ENCODE peak calls at places on chromosomes 12 and 14, in four cellular contexts. S is stomach, M is right lobe of liver, W is spleen. D is an unnamed sample.

GRCh38 chr12:30847259-30847658 is 79.3 kb upstream of the TSPAN11 start:
- DNase-seq in M (no peak), W (no peak), S (no peak), D (no peak)

GRCh38 chr12:48074266-48074665 is 31.6 kb downstream of the SENP1 start:
- DNase-seq in W (no peak), M (no peak), S (no peak), D (no peak)

GRCh38 chr14:69038449-69039286 is 59.6 kb upstream of the ACTN1 start:
- DNase-seq in S (no peak), M (no peak), W (no peak), D (no peak)

GRCh38 chr12:38123566-38124246 is 192.9 kb upstream of the ALG10B start:
- DNase-seq in M (no peak), S (no peak), W (no peak), D (no peak)

GRCh38 chr12:50313256-50313931 is 30.1 kb upstream of the LIMA1 start:
- DNase-seq in W (no peak), M (no peak), S (no peak), D (no peak)

GRCh38 chr14:76490735-76491134 is 114.8 kb downstream of the ESRRB start:
- DNase-seq in S (no peak), M (no peak), W (no peak), D (no peak)

GRCh38 chr14:78022059-78022458 is 148.1 kb upstream of the NRXN3 start:
- DNase-seq in W (no peak), S (peak; percentile 67), M (peak; percentile 45), D (peak; percentile 39)

GRCh38 chr12:58727526-58727925 is 192.8 kb downstream of the LRIG3 start:
- DNase-seq in M (no peak), W (no peak), S (no peak), D (no peak)

GRCh38 chr14:97138801-97139200 is 341.6 kb downstream of the VRK1 start:
- DNase-seq in S (no peak), W (no peak), M (no peak), D (no peak)

GRCh38 chr14:39398382-39398781 is 33.9 kb downstream of the FBXO33 start:
- DNase-seq in M (no peak), S (no peak), W (no peak), D (no peak)

GRCh38 chr14:105064721-105065143 is 498 bp downstream of the GPR132 start:
- DNase-seq in W (peak; percentile 92), M (peak; percentile 50), S (no peak), D (peak; percentile 51)

GRCh38 chr14:61719344-61720301 is 24.3 kb downstream of the HIF1A start:
- DNase-seq in W (no peak), M (no peak), S (no peak), D (no peak)

GRCh38 chr14:80455031-80455430 is 243.7 kb upstream of the DIO2 start:
- DNase-seq in M (no peak), S (no peak), W (no peak), D (no peak)

GRCh38 chr12:95990136-95990535 is 6.0 kb downstream of the HAL start:
- DNase-seq in M (no peak), W (no peak), S (no peak), D (no peak)

GRCh38 chr14:95313707-95314106 is 6.0 kb downstream of the CLMN start:
- DNase-seq in W (no peak), M (peak; percentile 82), S (peak; percentile 61), D (peak; percentile 49)

GRCh38 chr14:105913221-105913620 is 386.8 kb downstream of the TMEM121 start:
- DNase-seq in W (peak; percentile 63), M (no peak), S (no peak), D (no peak)

GRCh38 chr12:122040579-122041386 is 19.1 kb downstream of the BCL7A start:
- DNase-seq in W (no peak), M (no peak), S (peak; percentile 52), D (no peak)

GRCh38 chr12:685388-685787 is 22.1 kb upstream of the NINJ2 start:
- DNase-seq in M (no peak), W (peak; percentile 85), S (no peak), D (no peak)

GRCh38 chr12:1130571-1130970 is 139.5 kb downstream of the ERC1 start:
- DNase-seq in W (no peak), S (no peak), M (no peak), D (no peak)

GRCh38 chr12:6020930-6021329 is 75.9 kb upstream of the ANO2 start:
- DNase-seq in W (no peak), S (no peak), M (no peak), D (no peak)

GRCh38 chr12:104656383-104656782 is 199.6 kb downstream of the CHST11 start:
- DNase-seq in W (no peak), M (no peak), S (no peak), D (no peak)

GRCh38 chr12:47987411-47988072 is 16.7 kb downstream of the COL2A1 start:
- DNase-seq in S (no peak), W (peak; percentile 69), M (no peak), D (no peak)

GRCh38 chr12:130765186-130765659 is 49.1 kb upstream of the RIMBP2 start:
- DNase-seq in M (no peak), W (no peak), S (no peak), D (no peak)

GRCh38 chr12:109773384-109774011 is 59.7 kb downstream of the TRPV4 start:
- DNase-seq in W (peak; percentile 70), M (peak; percentile 48), S (peak; percentile 65), D (no peak)

GRCh38 chr12:108582981-108583770 is 14.7 kb downstream of the TMEM119 start:
- DNase-seq in S (no peak), W (peak; percentile 59), M (no peak), D (no peak)

DNA sequence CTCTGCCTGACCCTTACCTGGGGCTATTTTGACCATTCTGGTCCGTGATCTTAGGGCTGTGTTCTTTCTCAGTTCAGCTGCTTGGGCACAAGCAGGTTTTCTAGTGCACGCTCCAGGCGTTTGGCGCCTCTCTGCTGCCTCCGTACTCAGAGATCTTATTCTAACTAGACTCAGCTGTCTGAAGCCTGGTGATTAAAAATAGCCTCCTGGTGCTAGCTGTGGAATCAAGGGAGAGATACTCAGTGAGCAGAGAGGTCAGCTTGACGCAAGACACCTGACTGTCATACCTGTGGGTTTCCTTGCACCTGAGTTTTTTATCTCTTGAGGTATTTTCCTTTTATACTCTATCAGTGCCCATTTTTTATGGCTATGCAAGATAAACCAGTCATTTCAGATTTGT is 144.8 kb downstream of the ETV6 start:
- DNase-seq in M (no peak), S (no peak), W (no peak), D (no peak)
- TF ChIP-seq POLR2A in M (no peak), S (no peak), W (no peak), D (no peak)

DNA sequence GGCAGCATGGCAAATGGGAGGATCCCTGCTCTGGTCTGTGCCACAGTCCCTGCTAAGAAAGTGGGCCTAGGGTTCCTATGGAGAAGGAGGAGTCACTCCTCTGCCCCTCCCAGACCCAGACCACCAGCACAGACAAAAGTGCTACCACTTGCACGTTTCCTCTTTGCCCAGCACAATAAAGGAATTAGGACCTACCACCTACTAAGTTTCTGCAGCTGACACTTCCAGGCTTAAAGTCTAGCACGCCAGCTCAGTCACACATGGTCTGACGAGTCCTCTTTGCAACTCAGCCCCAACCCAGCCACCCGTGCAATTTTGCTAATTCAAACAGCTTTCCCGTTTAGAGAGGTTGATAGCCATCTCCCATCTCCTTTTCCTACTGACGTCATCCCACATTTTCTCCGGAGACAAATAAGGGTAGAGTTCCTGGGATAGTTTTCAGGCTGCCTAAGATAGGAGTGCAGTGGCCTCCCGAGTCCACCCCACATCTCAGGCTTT is 66.2 kb upstream of the PTGR2 start:
- DNase-seq in W (peak; percentile 77), S (no peak), M (no peak), D (no peak)
- H3K4me1 ChIP-seq in W (peaks cover 94% of the 10 kb centered on the region), S (peaks cover 63% of the 10 kb centered on the region), M (peaks cover 38% of the 10 kb centered on the region), D (peaks cover 50% of the 10 kb centered on the region)

GRCh38 chr12:25262696-25263095 is 12.0 kb upstream of the KRAS start:
- DNase-seq in M (no peak), W (no peak), S (no peak), D (no peak)

GRCh38 chr12:25266522-25266921 is 15.8 kb upstream of the KRAS start:
- DNase-seq in W (no peak), S (no peak), M (no peak), D (no peak)

GRCh38 chr12:25264862-25265261 is 14.1 kb upstream of the KRAS start:
- DNase-seq in S (no peak), W (no peak), M (no peak), D (no peak)

GRCh38 chr12:25263594-25263993 is 12.9 kb upstream of the KRAS start:
- DNase-seq in S (no peak), M (no peak), W (no peak), D (no peak)

GRCh38 chr12:25264015-25264582 is 13.4 kb upstream of the KRAS start:
- DNase-seq in W (no peak), S (no peak), M (no peak), D (no peak)
- H3K27me3 ChIP-seq in W (no peaks in the 10 kb centered on the region), S (no peaks in the 10 kb centered on the region), M (no peaks in the 10 kb centered on the region), D (no peaks in the 10 kb centered on the region)

GRCh38 chr14:91060472-91061308 is at the start of gene RPS6KA5:
- DNase-seq in M (peak; percentile 100), S (peak; percentile 100), W (peak; percentile 100), D (peak; percentile 100)
- TF ChIP-seq POLR2A in M (peak; percentile 81), S (no peak), W (peak; percentile 35), D (peak; percentile 81)

GRCh38 chr14:103638594-103638993 is 9.6 kb downstream of the KLC1 start:
- DNase-seq in S (no peak), W (no peak), M (no peak), D (no peak)

GRCh38 chr14:103629503-103630121 is 601 bp downstream of the KLC1 start:
- DNase-seq in W (peak; percentile 93), S (peak; percentile 55), M (peak; percentile 75), D (peak; percentile 34)

GRCh38 chr14:103633391-103633790 is 4.4 kb downstream of the KLC1 start:
- DNase-seq in S (no peak), M (no peak), W (no peak), D (no peak)

GRCh38 chr14:103630364-103631108 is 1.5 kb downstream of the KLC1 start:
- DNase-seq in W (no peak), M (no peak), S (no peak), D (no peak)

GRCh38 chr14:103634156-103634555 is 5.1 kb downstream of the KLC1 start:
- DNase-seq in S (no peak), M (no peak), W (no peak), D (no peak)
- H3K4me1 ChIP-seq in S (peaks cover 65% of the 10 kb centered on the region), M (peaks cover 11% of the 10 kb centered on the region), W (peaks cover 95% of the 10 kb centered on the region), D (peaks cover 35% of the 10 kb centered on the region)

DNA sequence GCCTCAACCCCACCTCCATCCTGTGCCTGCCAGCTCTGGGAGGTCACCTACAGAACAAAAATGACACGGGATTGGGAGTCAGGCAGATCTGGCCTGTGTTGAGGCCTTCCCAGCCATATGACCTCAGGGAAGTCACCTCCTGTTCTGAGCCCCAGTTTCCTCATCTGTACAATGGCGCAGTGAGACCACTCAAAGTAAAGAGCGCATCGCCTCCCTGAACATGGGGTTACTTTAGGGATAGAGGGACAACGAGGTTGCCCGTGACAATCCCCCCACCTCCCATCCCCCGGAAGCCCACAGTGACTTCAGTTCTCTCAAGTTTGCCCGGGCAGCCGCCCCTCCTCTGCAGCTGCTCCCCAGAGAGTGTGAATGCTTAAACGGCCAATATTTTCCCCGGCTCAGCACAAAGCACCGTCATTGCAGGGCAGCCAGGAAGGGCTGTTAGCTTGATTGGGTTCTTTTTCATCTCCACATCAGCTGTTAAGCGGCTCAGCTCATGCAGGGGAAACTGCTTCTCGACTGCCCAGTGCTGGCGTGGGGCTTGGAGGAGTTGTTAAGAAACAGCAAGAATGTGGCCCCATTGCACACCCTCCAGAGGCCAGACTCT is 120.4 kb upstream of the NCOR2 start:
- DNase-seq in M (no peak), S (no peak), W (no peak), D (no peak)
- H3K27me3 ChIP-seq in M (no peaks in the 10 kb centered on the region), S (no peaks in the 10 kb centered on the region), W (no peaks in the 10 kb centered on the region), D (no peaks in the 10 kb centered on the region)